ENCODE peak calls at places on chromosomes 12 and 14, in six cellular contexts. W, R, G, P, M and A are unnamed samples.

GRCh38 chr14:71533800-71534199 is 398.4 kb upstream of the RGS6 start:
- DNase-seq in W (no peak), R (no peak), G (no peak), P (no peak), M (no peak), A (no peak)

GRCh38 chr14:24332094-24332983 is 2.5 kb downstream of the ADCY4 start:
- DNase-seq in W (peak), R (peak), G (no peak), P (peak), M (peak), A (peak)

GRCh38 chr12:20549115-20549719 is 145.9 kb upstream of the SLCO1C1 start:
- DNase-seq in W (peak), R (no peak), G (peak), P (no peak), M (no peak), A (no peak)

GRCh38 chr14:105205718-105206208 is 24.7 kb upstream of the NUDT14 start:
- DNase-seq in W (no peak), R (no peak), G (no peak), P (no peak), M (no peak), A (peak)

GRCh38 chr12:26080911-26081310 is 43.9 kb downstream of the BHLHE41 start:
- DNase-seq in W (no peak), R (no peak), G (no peak), P (no peak), M (no peak), A (no peak)

GRCh38 chr12:79217306-79217705 is 352.7 kb downstream of the SYT1 start:
- DNase-seq in W (no peak), R (no peak), G (no peak), P (no peak), M (no peak), A (no peak)

GRCh38 chr12:26572131-26572530 is 260.9 kb downstream of the ITPR2 start:
- DNase-seq in W (peak), R (no peak), G (no peak), P (no peak), M (no peak), A (no peak)

GRCh38 chr14:100037351-100037750 is 27.9 kb upstream of the EVL start:
- DNase-seq in W (no peak), R (no peak), G (no peak), P (no peak), M (no peak), A (no peak)

GRCh38 chr14:34064349-34064748 is 113.5 kb upstream of the EGLN3 start:
- DNase-seq in W (peak), R (no peak), G (no peak), P (peak), M (no peak), A (no peak)

GRCh38 chr12:53501615-53502181 is 615 bp downstream of the TARBP2 start:
- DNase-seq in W (no peak), R (no peak), G (no peak), P (no peak), M (no peak), A (no peak)

GRCh38 chr12:132171293-132171967 is 27.2 kb downstream of the NOC4L start:
- DNase-seq in W (no peak), R (no peak), G (no peak), P (no peak), M (no peak), A (peak)

GRCh38 chr14:58750321-58751269 is 112.8 kb downstream of the DACT1 start:
- DNase-seq in W (peak), R (no peak), G (no peak), P (no peak), M (no peak), A (peak)

GRCh38 chr12:3123729-3124128 is 46.5 kb downstream of the TSPAN9 start:
- DNase-seq in W (no peak), R (no peak), G (no peak), P (no peak), M (no peak), A (no peak)

GRCh38 chr12:43835656-43836454 is at the start of gene TMEM117:
- DNase-seq in W (peak), R (peak), G (peak), P (peak), M (peak), A (peak)

GRCh38 chr14:33210304-33210703 is 271.6 kb downstream of the NPAS3 start:
- DNase-seq in W (no peak), R (no peak), G (peak), P (no peak), M (no peak), A (no peak)

GRCh38 chr12:117045175-117045997 is 53.8 kb downstream of the TESC start:
- DNase-seq in W (no peak), R (no peak), G (no peak), P (no peak), M (no peak), A (peak)

GRCh38 chr12:99521664-99522063 is 125.9 kb upstream of the GARIN6 start:
- DNase-seq in W (no peak), R (no peak), G (no peak), P (no peak), M (no peak), A (no peak)

GRCh38 chr12:32483499-32483898 is 84.1 kb downstream of the FGD4 start:
- DNase-seq in W (no peak), R (no peak), G (no peak), P (no peak), M (no peak), A (no peak)

GRCh38 chr12:110312581-110313360 is 31.7 kb downstream of the ATP2A2 start:
- DNase-seq in W (no peak), R (no peak), G (no peak), P (no peak), M (no peak), A (no peak)

GRCh38 chr14:102591372-102591943 is 991 bp upstream of the RCOR1 start:
- DNase-seq in W (peak), R (no peak), G (no peak), P (peak), M (no peak), A (peak)

GRCh38 chr14:58177125-58177524 is 22.8 kb upstream of the ACTR10 start:
- DNase-seq in W (no peak), R (no peak), G (no peak), P (no peak), M (no peak), A (no peak)

GRCh38 chr12:4027412-4027811 is 154.2 kb upstream of the PARP11 start:
- DNase-seq in W (no peak), R (no peak), G (no peak), P (no peak), M (peak), A (peak)

GRCh38 chr14:100640481-100641273 is 53.5 kb upstream of the BEGAIN start:
- DNase-seq in W (peak), R (no peak), G (no peak), P (no peak), M (peak), A (no peak)

GRCh38 chr12:93572712-93573551 is 457 bp downstream of the SOCS2 start:
- DNase-seq in W (peak), R (peak), G (peak), P (peak), M (peak), A (peak)

GRCh38 chr12:92753976-92754885 is 51.4 kb downstream of the PLEKHG7 start:
- DNase-seq in W (no peak), R (no peak), G (no peak), P (no peak), M (no peak), A (no peak)

GRCh38 chr12:118035194-118036041 is 18.9 kb downstream of the RFC5 start:
- DNase-seq in W (peak), R (no peak), G (no peak), P (no peak), M (no peak), A (no peak)

GRCh38 chr12:39012870-39013269 is 107.5 kb upstream of the CPNE8 start:
- DNase-seq in W (no peak), R (no peak), G (no peak), P (no peak), M (no peak), A (no peak)

GRCh38 chr14:52318057-52318456 is 3.9 kb downstream of the PTGER2 start:
- DNase-seq in W (no peak), R (no peak), G (no peak), P (no peak), M (no peak), A (no peak)